ENCODE peak calls at places on chromosome 6, in ten cellular contexts. K is pancreas, Q is mesothelial cell of epicardium, V is GM06990, E is stomach, U is choroid plexus epithelial cell, Z is nephron progenitor cell, L is AG10803, F is tibial artery, D is hepatocyte. S is an unnamed sample.

GRCh38 chr6:17179246-17180073 is 77.6 kb downstream of the STMND1 start:
- DNase-seq in K (no peak), Q (no peak), V (no peak), E (no peak), U (peak; percentile 38), Z (no peak), L (peak; percentile 38), F (no peak), D (no peak), S (no peak)

GRCh38 chr6:37306624-37307222 is 47.1 kb upstream of the RNF8 start:
- DNase-seq in K (no peak), Q (no peak), V (no peak), E (no peak), U (no peak), Z (no peak), L (no peak), F (no peak), D (no peak), S (no peak)

GRCh38 chr6:6393069-6393529 is 72.6 kb upstream of the F13A1 start:
- DNase-seq in K (no peak), Q (no peak), V (peak; percentile 35), E (no peak), U (no peak), Z (no peak), L (no peak), F (no peak), D (no peak), S (no peak)

GRCh38 chr6:14499804-14500203 is 382.2 kb downstream of the CD83 start:
- DNase-seq in K (no peak), Q (peak; percentile 30), V (no peak), E (no peak), U (peak; percentile 86), Z (peak; percentile 26), L (peak; percentile 90), F (no peak), D (peak; percentile 57), S (no peak)

GRCh38 chr6:41092421-41093140 is 19.8 kb downstream of the NFYA start:
- DNase-seq in K (no peak), Q (no peak), V (no peak), E (no peak), U (peak; percentile 72), Z (no peak), L (peak; percentile 26), F (no peak), D (no peak), S (no peak)

GRCh38 chr6:131231103-131231502 is 95.8 kb downstream of the AKAP7 start:
- DNase-seq in K (no peak), Q (no peak), V (no peak), E (no peak), U (peak; percentile 55), Z (no peak), L (no peak), F (no peak), D (no peak), S (no peak)

GRCh38 chr6:41940759-41941279 is 789 bp downstream of the CCND3 start:
- DNase-seq in K (peak; percentile 33), Q (no peak), V (peak; percentile 66), E (peak; percentile 44), U (no peak), Z (peak; percentile 62), L (no peak), F (peak; percentile 71), D (peak; percentile 61), S (peak; percentile 59)

GRCh38 chr6:29750709-29751108 is 27.5 kb downstream of the HLA-F start:
- DNase-seq in K (no peak), Q (no peak), V (no peak), E (no peak), U (no peak), Z (no peak), L (no peak), F (no peak), D (no peak), S (no peak)

GRCh38 chr6:32224696-32225095 is 829 bp upstream of the NOTCH4 start:
- DNase-seq in K (no peak), Q (no peak), V (peak; percentile 36), E (no peak), U (no peak), Z (no peak), L (no peak), F (peak; percentile 6), D (no peak), S (no peak)

GRCh38 chr6:20924911-20925543 is 390.8 kb downstream of the CDKAL1 start:
- DNase-seq in K (no peak), Q (no peak), V (no peak), E (no peak), U (no peak), Z (no peak), L (peak; percentile 53), F (no peak), D (no peak), S (no peak)

GRCh38 chr6:109794201-109794926 is 103.3 kb downstream of the FIG4 start:
- DNase-seq in K (no peak), Q (no peak), V (no peak), E (no peak), U (peak; percentile 28), Z (no peak), L (peak; percentile 79), F (no peak), D (peak; percentile 39), S (no peak)

GRCh38 chr6:138485005-138485545 is 14.2 kb downstream of the NHSL1 start:
- DNase-seq in K (no peak), Q (no peak), V (no peak), E (no peak), U (peak; percentile 32), Z (no peak), L (peak; percentile 9), F (no peak), D (no peak), S (no peak)

GRCh38 chr6:100085162-100085431 is 91.1 kb upstream of the MCHR2 start:
- DNase-seq in K (no peak), Q (no peak), V (no peak), E (no peak), U (no peak), Z (no peak), L (peak; percentile 24), F (no peak), D (no peak), S (no peak)

GRCh38 chr6:36839819-36840379 is 655 bp upstream of the CPNE5 start:
- DNase-seq in K (peak; percentile 40), Q (peak; percentile 35), V (peak; percentile 30), E (peak; percentile 30), U (no peak), Z (peak; percentile 72), L (no peak), F (no peak), D (peak; percentile 65), S (peak; percentile 83)

GRCh38 chr6:22708469-22708868 is 139.1 kb downstream of the HDGFL1 start:
- DNase-seq in K (no peak), Q (no peak), V (no peak), E (no peak), U (no peak), Z (no peak), L (no peak), F (no peak), D (no peak), S (no peak)

GRCh38 chr6:47787620-47788497 is 6.0 kb downstream of the OPN5 start:
- DNase-seq in K (peak; percentile 64), Q (peak; percentile 39), V (peak; percentile 15), E (peak; percentile 69), U (peak; percentile 78), Z (peak; percentile 69), L (peak; percentile 28), F (no peak), D (peak; percentile 86), S (peak; percentile 46)

GRCh38 chr6:7129784-7130569 is 22.2 kb downstream of the RREB1 start:
- DNase-seq in K (peak; percentile 84), Q (no peak), V (no peak), E (no peak), U (no peak), Z (no peak), L (peak; percentile 70), F (peak; percentile 76), D (no peak), S (peak; percentile 81)

GRCh38 chr6:158770948-158771347 is 48.2 kb downstream of the EZR start:
- DNase-seq in K (no peak), Q (no peak), V (no peak), E (no peak), U (no peak), Z (no peak), L (no peak), F (peak; percentile 47), D (peak; percentile 8), S (no peak)
- TF ChIP-seq CTCF in K (no peak), Q (no peak), V (no peak), E (no peak), U (no peak), Z (no peak), L (no peak), F (no peak), D (no peak), S (no peak)

GRCh38 chr6:169958510-169958909 is 207.1 kb downstream of the ERMARD start:
- DNase-seq in K (peak; percentile 5), Q (no peak), V (no peak), E (no peak), U (no peak), Z (no peak), L (no peak), F (no peak), D (no peak), S (no peak)
- TF ChIP-seq CTCF in K (no peak), Q (no peak), V (no peak), E (no peak), U (no peak), Z (no peak), L (no peak), F (no peak), D (no peak), S (no peak)

DNA sequence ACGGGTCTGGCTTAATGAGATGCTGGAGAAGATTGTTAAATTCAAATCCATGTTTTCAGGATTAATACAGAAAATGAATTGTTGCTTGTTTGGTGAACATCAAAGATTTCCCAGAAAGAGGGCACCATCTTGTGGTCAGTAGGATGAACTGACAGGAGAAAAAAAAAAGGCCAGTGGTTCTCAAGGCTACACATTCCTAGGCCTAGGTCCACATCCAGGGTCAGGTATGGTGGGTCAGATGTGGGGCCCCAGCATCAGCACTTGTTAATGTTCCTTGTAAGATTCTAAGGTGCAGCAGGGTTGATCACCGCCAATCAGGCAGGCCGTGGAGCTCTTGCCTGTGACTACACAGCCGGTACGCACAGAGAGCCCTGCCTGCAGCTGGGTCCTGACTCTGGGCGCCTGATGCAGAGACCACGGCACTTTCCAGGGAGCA is 34.0 kb upstream of the FOXO3 start:
- DNase-seq in K (peak; percentile 22), Q (no peak), V (no peak), E (no peak), U (peak; percentile 76), Z (no peak), L (peak; percentile 55), F (no peak), D (peak; percentile 58), S (no peak)
- TF ChIP-seq CTCF in K (peak; percentile 53), Q (peak; percentile 88), V (peak; percentile 78), E (peak; percentile 72), U (peak; percentile 78), Z (peak; percentile 84), L (peak; percentile 93), F (peak; percentile 86), D (peak; percentile 87), S (peak; percentile 66)

DNA sequence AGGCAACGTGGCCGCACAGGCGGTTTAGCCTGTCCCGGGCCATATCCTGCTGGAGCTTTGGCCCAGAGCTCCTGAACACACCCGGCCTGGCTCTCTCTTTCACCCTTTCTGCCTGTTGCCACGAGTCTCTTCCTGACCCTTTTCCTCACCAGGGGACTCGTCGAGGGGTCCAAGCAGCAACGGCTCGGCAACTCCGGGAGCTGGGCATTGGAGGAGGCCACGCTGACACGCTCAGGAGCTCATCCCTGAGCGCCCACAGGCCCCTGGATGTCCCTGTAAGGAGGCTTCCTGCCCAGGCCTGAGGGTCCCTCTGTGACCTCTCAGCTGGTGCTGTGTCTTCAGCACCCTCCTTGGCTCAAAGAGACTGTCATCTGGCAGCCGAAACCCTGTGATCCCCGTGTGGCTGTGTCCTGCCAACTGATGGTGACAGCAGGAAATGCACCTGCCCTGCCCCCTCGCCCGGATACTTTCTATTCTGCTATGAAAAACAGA is 103.8 kb downstream of the RNASET2 start:
- DNase-seq in K (no peak), Q (no peak), V (no peak), E (no peak), U (no peak), Z (no peak), L (no peak), F (no peak), D (no peak), S (no peak)
- TF ChIP-seq CTCF in K (no peak), Q (no peak), V (peak; percentile 20), E (no peak), U (no peak), Z (no peak), L (no peak), F (no peak), D (no peak), S (no peak)

S was measured in left lung.